ENCODE peak calls at places on chromosomes 3 and 15, in eight cellular contexts. U is C1 segment of cervical spinal cord; C is AG20443; G is AG08396; I is A172; S is NCI-H1417; V is effector memory CD4-positive, alpha-beta T cell; K is NAMALWA. Q is an unnamed sample.

GRCh38 chr3:98741121-98741716 is 21.9 kb upstream of the ST3GAL6 start:
- DNase-seq in I (peak; percentile 46), K (no peak), C (no peak), U (no peak), S (no peak), V (no peak), G (no peak), Q (no peak)

GRCh38 chr3:48663489-48664312 is 1.0 kb upstream of the CELSR3 start:
- DNase-seq in K (peak; percentile 94), I (peak; percentile 98), C (peak; percentile 99), S (peak; percentile 96), G (peak; percentile 98), V (peak; percentile 75), U (peak; percentile 89), Q (peak; percentile 98)

GRCh38 chr3:55668359-55668758 is 181.3 kb upstream of the WNT5A start:
- DNase-seq in U (no peak), K (no peak), I (peak; percentile 51), V (no peak), G (no peak), C (no peak), S (no peak), Q (no peak)

GRCh38 chr15:74978503-74978902 is 16.9 kb upstream of the SCAMP5 start:
- DNase-seq in G (no peak), V (no peak), K (no peak), S (peak; percentile 36), I (peak; percentile 48), U (no peak), C (peak; percentile 62), Q (no peak)

GRCh38 chr15:80831192-80831591 is 52.0 kb downstream of the CEMIP start:
- DNase-seq in G (no peak), I (no peak), K (no peak), S (no peak), U (no peak), V (no peak), C (no peak), Q (no peak)

GRCh38 chr3:64214002-64214696 is 11.1 kb downstream of the PRICKLE2 start:
- DNase-seq in I (peak; percentile 62), V (no peak), S (no peak), G (peak; percentile 66), U (no peak), K (no peak), C (peak; percentile 75), Q (peak; percentile 92)

GRCh38 chr15:71538181-71538580 is 272.2 kb upstream of the NR2E3 start:
- DNase-seq in C (no peak), U (no peak), I (no peak), S (no peak), K (no peak), G (no peak), V (no peak), Q (no peak)

GRCh38 chr3:124780767-124781485 is 50.7 kb downstream of the UMPS start:
- DNase-seq in U (peak; percentile 74), S (no peak), C (peak; percentile 80), I (peak; percentile 49), K (no peak), V (no peak), G (peak; percentile 59), Q (peak; percentile 93)

GRCh38 chr15:60634815-60635214 is 155.9 kb upstream of the ICE2 start:
- DNase-seq in U (no peak), K (peak; percentile 2), V (no peak), S (no peak), G (no peak), I (no peak), C (no peak), Q (no peak)

GRCh38 chr3:52441122-52441771 is 3.7 kb downstream of the SEMA3G start:
- DNase-seq in V (no peak), K (no peak), I (no peak), G (no peak), C (no peak), U (no peak), S (no peak), Q (peak; percentile 70)

GRCh38 chr3:194570898-194571297 is 62.3 kb downstream of the TMEM44 start:
- DNase-seq in U (no peak), V (no peak), S (no peak), K (no peak), C (no peak), I (no peak), G (no peak), Q (no peak)

GRCh38 chr3:31562525-31562924 is 29.8 kb downstream of the STT3B start:
- DNase-seq in I (no peak), G (no peak), C (no peak), V (no peak), U (no peak), S (no peak), K (no peak), Q (peak; percentile 80)

GRCh38 chr3:29335438-29335837 is 54.6 kb downstream of the RBMS3 start:
- DNase-seq in G (peak; percentile 74), I (peak; percentile 96), U (peak; percentile 21), C (peak; percentile 81), K (no peak), S (peak; percentile 4), V (no peak), Q (peak; percentile 87)

GRCh38 chr15:62241135-62241770 is 76.2 kb upstream of the C2CD4B start:
- DNase-seq in K (peak; percentile 8), I (peak; percentile 29), S (no peak), C (peak; percentile 29), U (no peak), G (no peak), V (no peak), Q (no peak)

GRCh38 chr3:72092778-72093177 is 307.8 kb upstream of the PROK2 start:
- DNase-seq in I (no peak), C (no peak), K (peak; percentile 57), S (no peak), V (no peak), U (no peak), G (no peak), Q (no peak)

GRCh38 chr15:34642252-34642651 is 58.8 kb upstream of the GOLGA8B start:
- DNase-seq in S (no peak), C (no peak), K (no peak), G (no peak), I (no peak), U (no peak), V (no peak), Q (no peak)

GRCh38 chr3:168094580-168094876 is 1.2 kb downstream of the GOLIM4 start:
- DNase-seq in G (no peak), I (no peak), S (no peak), C (no peak), U (no peak), K (peak; percentile 95), V (no peak), Q (no peak)

GRCh38 chr3:126867526-126868200 is 115.3 kb upstream of the PLXNA1 start:
- DNase-seq in S (no peak), V (no peak), U (no peak), I (no peak), C (no peak), K (no peak), G (no peak), Q (no peak)

GRCh38 chr3:25906132-25906906 is 116.4 kb downstream of the OXSM start:
- DNase-seq in K (no peak), S (no peak), C (no peak), I (no peak), V (no peak), G (no peak), U (no peak), Q (no peak)

Q was measured in posterior vena cava.